ENCODE peak calls at places on chromosomes 3 and 15, in seven cellular contexts. B, D, Q, U, G, F and K are unnamed samples. For H3K9me3, the result is how much of the 10 kb centered on the place peaks cover.

GRCh38 chr3:47865192-47865591 is 62.3 kb downstream of the DHX30 start:
- DNase-seq in U (no peak), F (no peak), Q (no peak), G (no peak), D (no peak), B (peak), K (peak)

GRCh38 chr3:126034481-126035361 is 49.2 kb downstream of the SLC41A3 start:
- DNase-seq in U (no peak), F (no peak), B (no peak), G (no peak), Q (no peak), D (no peak), K (no peak)

GRCh38 chr15:76903251-76903681 is 1.9 kb downstream of the SCAPER start:
- DNase-seq in F (no peak), U (no peak), B (peak), D (no peak), G (no peak), Q (no peak), K (peak)

GRCh38 chr3:56772926-56773587 is 28.7 kb downstream of the ARHGEF3 start:
- DNase-seq in B (no peak), F (no peak), D (no peak), Q (no peak), G (no peak), U (no peak), K (no peak)

GRCh38 chr3:29144807-29145206 is 136.1 kb upstream of the RBMS3 start:
- DNase-seq in B (peak), U (peak), F (no peak), Q (no peak), G (peak), D (peak), K (peak)

GRCh38 chr3:190585771-190586630 is 72.1 kb downstream of the IL1RAP start:
- DNase-seq in D (no peak), F (no peak), B (no peak), G (no peak), U (peak), Q (no peak), K (peak)

GRCh38 chr15:58182460-58183163 is 44.4 kb downstream of the AQP9 start:
- DNase-seq in G (no peak), D (no peak), U (peak), B (peak), Q (no peak), F (peak), K (peak)

GRCh38 chr3:53077476-53078220 is 31.8 kb upstream of the SFMBT1 start:
- DNase-seq in Q (no peak), B (no peak), U (no peak), D (no peak), G (no peak), F (no peak), K (no peak)

GRCh38 chr3:183917776-183918175 is 33.1 kb upstream of the PARL start:
- DNase-seq in F (no peak), U (no peak), Q (no peak), D (no peak), B (no peak), G (no peak), K (no peak)

GRCh38 chr3:45043715-45044299 is 17.7 kb downstream of the CLEC3B start:
- DNase-seq in U (no peak), G (no peak), F (no peak), B (no peak), D (no peak), Q (no peak), K (no peak)

GRCh38 chr3:140568842-140569520 is 108.9 kb upstream of the TRIM42 start:
- DNase-seq in U (peak), G (peak), B (no peak), D (no peak), F (peak), Q (no peak), K (no peak)

GRCh38 chr3:40173291-40173710 is 136.2 kb upstream of the EIF1B start:
- DNase-seq in F (no peak), U (no peak), D (no peak), G (no peak), B (no peak), Q (no peak), K (no peak)

GRCh38 chr3:39166134-39166710 is 12.8 kb upstream of the CSRNP1 start:
- DNase-seq in B (no peak), Q (no peak), D (no peak), U (no peak), F (no peak), G (no peak), K (no peak)

GRCh38 chr3:157120071-157120892 is 39.7 kb downstream of the CCNL1 start:
- DNase-seq in D (no peak), Q (no peak), G (peak), F (peak), U (no peak), B (no peak), K (no peak)

GRCh38 chr3:172188511-172188910 is 149.1 kb downstream of the FNDC3B start:
- DNase-seq in D (no peak), G (no peak), Q (no peak), F (no peak), B (no peak), U (no peak), K (no peak)

GRCh38 chr3:60555704-60556340 is 695.4 kb downstream of the FHIT start:
- DNase-seq in F (no peak), B (no peak), U (no peak), G (no peak), D (no peak), Q (no peak), K (no peak)

GRCh38 chr3:142595581-142595950 is 627 bp upstream of the PLS1 start:
- DNase-seq in F (peak), Q (no peak), B (no peak), G (no peak), D (no peak), U (no peak), K (peak)

GRCh38 chr3:134822065-134822464 is 27.0 kb downstream of the EPHB1 start:
- DNase-seq in B (no peak), G (no peak), Q (no peak), D (no peak), U (no peak), F (no peak), K (no peak)

GRCh38 chr3:13570391-13571194 is 21.7 kb downstream of the FBLN2 start:
- DNase-seq in B (no peak), G (no peak), Q (no peak), U (no peak), F (no peak), D (no peak), K (no peak)

GRCh38 chr3:117630885-117631284 is 921.3 kb downstream of the TUSC7 start:
- DNase-seq in F (no peak), D (no peak), B (no peak), G (no peak), Q (no peak), U (no peak), K (no peak)

GRCh38 chr15:30791239-30791638 is 112.5 kb upstream of the FAN1 start:
- DNase-seq in F (no peak), Q (no peak), U (no peak), D (no peak), G (no peak), B (no peak), K (no peak)

GRCh38 chr3:136698361-136698760 is 53.8 kb downstream of the STAG1 start:
- DNase-seq in F (no peak), D (no peak), B (no peak), Q (no peak), G (no peak), U (no peak), K (no peak)

GRCh38 chr15:75235051-75235673 is 23.0 kb upstream of the GOLGA6C start:
- DNase-seq in Q (no peak), B (peak), G (peak), F (peak), U (peak), D (no peak), K (no peak)

GRCh38 chr3:119148493-119149180 is 2.7 kb downstream of the TEX55 start:
- DNase-seq in B (no peak), Q (no peak), D (no peak), F (no peak), G (no peak), U (no peak), K (peak)

GRCh38 chr15:100043732-100044131 is 298.0 kb downstream of the ADAMTS17 start:
- DNase-seq in G (no peak), B (no peak), F (no peak), Q (no peak), U (no peak), D (no peak), K (peak)
- H3K4me3 ChIP-seq in G (no peak), B (no peak), F (no peak), Q (no peak), U (no peak), D (peak), K (no peak)

DNA sequence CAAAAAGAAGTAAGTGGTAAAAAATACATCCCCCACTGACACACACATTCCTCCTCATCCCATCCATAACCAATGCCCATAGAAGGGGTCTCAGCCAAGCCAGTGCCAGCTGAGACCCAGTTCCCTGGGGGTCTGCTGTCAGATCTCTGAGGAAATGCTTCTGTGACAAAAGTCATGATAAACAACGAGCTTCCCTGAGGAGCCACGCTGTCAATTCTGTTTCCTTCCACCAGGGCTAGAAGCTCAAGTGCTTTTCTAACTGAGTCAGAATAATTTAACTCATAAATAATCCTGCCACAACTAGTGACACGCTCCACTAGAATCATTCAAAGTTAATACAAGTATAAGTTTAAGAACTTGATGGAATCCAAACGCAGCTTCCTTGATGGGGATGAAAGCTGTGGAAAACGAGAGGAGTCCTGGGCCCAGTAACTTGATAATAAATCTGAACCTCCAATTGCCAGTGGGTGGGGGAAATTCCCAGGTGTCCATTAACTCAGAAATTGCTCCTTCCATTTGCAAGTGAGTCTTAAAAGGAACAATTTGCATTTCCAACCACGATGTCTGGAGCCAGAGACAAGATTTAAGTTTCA is 348.7 kb upstream of the LMCD1 start:
- DNase-seq in Q (no peak), B (no peak), G (no peak), D (no peak), F (no peak), U (no peak), K (no peak)
- TF ChIP-seq CTCF in Q (no peak), B (peak), G (no peak), D (no peak), F (no peak), U (no peak), K (no peak)

DNA sequence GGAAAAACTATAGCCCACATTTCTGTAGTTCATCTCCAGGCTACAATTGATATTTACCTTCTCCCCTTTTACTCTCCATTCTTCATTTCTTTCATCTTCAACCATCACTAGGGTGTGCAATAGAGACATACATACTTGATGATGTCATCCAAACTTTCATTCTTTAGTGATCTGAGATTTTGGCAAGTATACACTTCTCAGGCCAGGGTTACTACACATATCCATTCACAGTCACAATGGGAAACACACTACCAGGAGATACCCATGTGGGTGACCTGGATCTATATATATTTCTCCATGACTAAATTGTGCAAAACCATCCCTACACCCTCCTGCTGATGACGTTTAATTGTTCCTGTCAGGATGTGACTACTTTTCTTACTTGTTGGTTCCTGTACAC is 769.5 kb upstream of the DPPA4 start:
- DNase-seq in Q (no peak), F (no peak), G (no peak), B (no peak), D (no peak), U (no peak), K (no peak)
- H3K9me3 ChIP-seq in Q (under half), F (under half), G (under half), B (under half), D (under half), U (under half), K (under half)

DNA sequence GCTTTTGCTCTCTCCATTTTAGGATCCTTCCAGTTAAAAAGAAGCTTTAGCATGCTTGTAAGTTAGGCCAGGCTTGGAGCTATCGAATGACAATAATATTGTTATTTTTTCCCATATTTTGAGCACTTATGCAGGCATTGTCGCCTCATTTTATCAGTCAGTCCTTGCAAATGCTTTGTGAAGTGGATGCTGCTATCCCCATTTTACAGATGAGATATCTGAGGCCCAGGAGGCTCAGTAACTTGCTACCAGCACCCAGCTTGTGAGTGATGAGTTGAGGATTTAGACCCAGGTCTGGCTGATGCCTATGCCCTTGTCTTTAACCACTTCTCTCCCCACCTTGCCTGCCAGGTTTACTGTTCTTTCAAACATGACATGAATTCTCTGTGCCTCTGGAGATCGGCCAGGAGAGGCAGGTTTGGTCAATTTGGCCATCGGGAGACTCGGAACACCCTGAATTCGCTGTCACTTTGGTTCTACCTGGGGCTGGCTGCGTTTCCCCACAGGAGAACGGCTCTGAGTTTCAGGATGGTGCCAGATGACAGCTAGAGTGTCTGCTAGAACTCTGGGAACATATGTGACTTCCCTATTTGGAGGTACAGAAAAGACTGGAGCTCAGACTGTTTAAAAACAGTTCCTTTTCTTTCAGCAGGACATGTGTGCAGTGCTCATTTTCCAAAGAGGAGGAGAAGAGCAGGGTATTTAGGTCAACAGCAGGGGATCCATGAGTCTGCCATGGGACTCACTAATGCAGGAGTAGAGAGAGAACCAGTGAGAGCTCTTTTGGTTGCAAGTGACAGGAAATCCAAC is 25.4 kb upstream of the ZNF710 start:
- DNase-seq in F (no peak), D (no peak), B (no peak), Q (no peak), U (no peak), G (no peak), K (no peak)
- H3K4me3 ChIP-seq in F (no peak), D (no peak), B (no peak), Q (no peak), U (no peak), G (no peak), K (no peak)

GRCh38 chr3:112321867-112322652 is 10.9 kb upstream of the CD200 start:
- DNase-seq in G (no peak), D (no peak), U (no peak), Q (no peak), B (no peak), F (no peak), K (peak)

GRCh38 chr3:112333002-112333385 is at the start of gene CD200:
- DNase-seq in Q (peak), D (no peak), F (no peak), U (no peak), G (no peak), B (peak), K (peak)

DNA sequence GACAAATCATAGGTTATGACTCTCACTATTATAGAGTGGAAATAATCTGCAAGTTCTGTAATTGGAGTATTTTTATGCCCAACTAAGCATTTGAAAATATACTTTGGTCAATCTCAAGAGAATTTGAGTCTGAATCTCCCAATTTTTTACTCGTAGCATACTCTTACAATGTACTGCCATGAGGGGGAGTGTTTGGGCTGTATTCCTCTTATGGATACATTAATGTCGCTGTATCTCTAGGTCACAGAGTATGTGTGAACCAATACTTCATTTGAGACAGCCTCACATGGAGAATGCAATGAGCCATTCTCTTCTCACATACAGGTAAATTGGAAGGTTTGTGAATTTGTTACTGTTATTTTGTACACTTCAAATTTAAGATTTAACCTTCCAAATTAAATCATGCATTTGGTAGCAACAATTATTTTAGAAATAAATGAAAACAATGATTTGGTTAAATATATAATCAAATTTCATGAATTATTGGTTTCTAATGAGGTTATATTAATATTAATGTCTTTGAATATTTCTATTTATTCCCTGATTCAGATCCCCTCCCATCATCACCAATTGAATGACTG is 5.5 kb upstream of the CD200 start:
- DNase-seq in B (peak), G (no peak), Q (no peak), U (no peak), D (no peak), F (no peak), K (peak)
- TF ChIP-seq CTCF in B (peak), G (peak), Q (peak), U (peak), D (peak), F (peak), K (peak)